ENCODE peak calls at places on chromosomes 7 and 10, in five cellular contexts. One of them, this sample, is unnamed.

GRCh38 chr10:6678211-6678803 is 98.2 kb upstream of the PRKCQ start:
- DNase-seq in NB4: peak; percentile 54
- DNase-seq in A549: peak; percentile 44
- DNase-seq in nephron progenitor cell: peak; percentile 64
- DNase-seq in fibroblast of the aortic adventitia: peak; percentile 40
- DNase-seq in this sample: peak; percentile 16

GRCh38 chr10:132546567-132547420 is 9.2 kb downstream of the INPP5A start:
- DNase-seq in NB4: no peak
- DNase-seq in A549: no peak
- DNase-seq in nephron progenitor cell: no peak
- DNase-seq in fibroblast of the aortic adventitia: no peak
- DNase-seq in this sample: no peak

GRCh38 chr10:84903320-84903719 is 574.9 kb downstream of the CCSER2 start:
- DNase-seq in NB4: no peak
- DNase-seq in A549: no peak
- DNase-seq in nephron progenitor cell: no peak
- DNase-seq in fibroblast of the aortic adventitia: no peak
- DNase-seq in this sample: no peak

GRCh38 chr10:48462482-48463020 is 142.3 kb downstream of the ARHGAP22 start:
- DNase-seq in NB4: no peak
- DNase-seq in A549: no peak
- DNase-seq in nephron progenitor cell: no peak
- DNase-seq in fibroblast of the aortic adventitia: no peak
- DNase-seq in this sample: no peak

GRCh38 chr10:79250259-79250658 is 97.0 kb upstream of the PPIF start:
- DNase-seq in NB4: peak; percentile 76
- DNase-seq in A549: no peak
- DNase-seq in nephron progenitor cell: no peak
- DNase-seq in fibroblast of the aortic adventitia: no peak
- DNase-seq in this sample: no peak

GRCh38 chr10:69335063-69335587 is 56.8 kb downstream of the HK1 start:
- DNase-seq in NB4: peak; percentile 60
- DNase-seq in A549: no peak
- DNase-seq in nephron progenitor cell: no peak
- DNase-seq in fibroblast of the aortic adventitia: peak; percentile 44
- DNase-seq in this sample: no peak

GRCh38 chr10:36602374-36602773 is 523.0 kb upstream of the ANKRD30A start:
- DNase-seq in NB4: no peak
- DNase-seq in A549: peak; percentile 10
- DNase-seq in nephron progenitor cell: no peak
- DNase-seq in fibroblast of the aortic adventitia: peak; percentile 73
- DNase-seq in this sample: no peak

GRCh38 chr7:65509368-65510186 is 135.9 kb downstream of the ZNF92 start:
- DNase-seq in NB4: peak; percentile 38
- DNase-seq in A549: no peak
- DNase-seq in nephron progenitor cell: peak; percentile 17
- DNase-seq in fibroblast of the aortic adventitia: no peak
- DNase-seq in this sample: no peak

GRCh38 chr10:3668276-3668960 is 116.6 kb downstream of the KLF6 start:
- DNase-seq in NB4: peak; percentile 56
- DNase-seq in A549: no peak
- DNase-seq in nephron progenitor cell: peak; percentile 16
- DNase-seq in fibroblast of the aortic adventitia: peak; percentile 93
- DNase-seq in this sample: no peak

GRCh38 chr10:31927597-31928530 is 767 bp downstream of the ARHGAP12 start:
- DNase-seq in NB4: peak; percentile 80
- DNase-seq in A549: peak; percentile 47
- DNase-seq in nephron progenitor cell: peak; percentile 74
- DNase-seq in fibroblast of the aortic adventitia: peak; percentile 56
- DNase-seq in this sample: no peak

GRCh38 chr7:20785211-20786048 is 1.3 kb downstream of the SP8 start:
- DNase-seq in NB4: no peak
- DNase-seq in A549: no peak
- DNase-seq in nephron progenitor cell: peak; percentile 72
- DNase-seq in fibroblast of the aortic adventitia: no peak
- DNase-seq in this sample: no peak

GRCh38 chr10:129385600-129385999 is 81.4 kb upstream of the MGMT start:
- DNase-seq in NB4: no peak
- DNase-seq in A549: no peak
- DNase-seq in nephron progenitor cell: no peak
- DNase-seq in fibroblast of the aortic adventitia: no peak
- DNase-seq in this sample: no peak

GRCh38 chr7:105189859-105190492 is 176.0 kb downstream of the KMT2E start:
- DNase-seq in NB4: no peak
- DNase-seq in A549: no peak
- DNase-seq in nephron progenitor cell: no peak
- DNase-seq in fibroblast of the aortic adventitia: no peak
- DNase-seq in this sample: no peak

GRCh38 chr10:123847686-123848432 is 43.7 kb downstream of the CPXM2 start:
- DNase-seq in NB4: no peak
- DNase-seq in A549: peak; percentile 19
- DNase-seq in nephron progenitor cell: no peak
- DNase-seq in fibroblast of the aortic adventitia: peak; percentile 76
- DNase-seq in this sample: no peak

GRCh38 chr10:46552526-46553237 is 3.8 kb downstream of the GPRIN2 start:
- DNase-seq in NB4: no peak
- DNase-seq in A549: no peak
- DNase-seq in nephron progenitor cell: peak; percentile 10
- DNase-seq in fibroblast of the aortic adventitia: no peak
- DNase-seq in this sample: no peak

GRCh38 chr10:119509909-119510451 is 32.5 kb downstream of the RGS10 start:
- DNase-seq in NB4: no peak
- DNase-seq in A549: no peak
- DNase-seq in nephron progenitor cell: no peak
- DNase-seq in fibroblast of the aortic adventitia: no peak
- DNase-seq in this sample: peak; percentile 17

GRCh38 chr10:69647819-69648218 is 17.8 kb downstream of the FAM241B start:
- DNase-seq in NB4: no peak
- DNase-seq in A549: no peak
- DNase-seq in nephron progenitor cell: no peak
- DNase-seq in fibroblast of the aortic adventitia: no peak
- DNase-seq in this sample: no peak